ENCODE peak calls at places on chromosomes 5 and 9, in ten cellular contexts. L is activated CD8-positive, alpha-beta T cell treated with anti-CD3 and anti-CD28 coated beads for 36 hours; G is heart left ventricle; W is RWPE1; Z is adrenal gland; S is body of pancreas; Q is A549; C is psoas muscle; I is tibial artery; E is HFFc6. H is an unnamed sample.

GRCh38 chr9:117706421-117707150 is 2.4 kb downstream of the TLR4 start:
- DNase-seq in L (no peak), G (no peak), W (no peak), Z (no peak), S (no peak), Q (no peak), C (no peak), I (no peak), E (peak; percentile 49), H (no peak)

GRCh38 chr9:94212091-94212490 is 47.0 kb upstream of the ZNF169 start:
- DNase-seq in L (no peak), G (no peak), W (no peak), Z (no peak), S (no peak), Q (no peak), C (no peak), I (no peak), E (peak; percentile 39), H (no peak)

GRCh38 chr9:114592356-114592755 is 4.8 kb downstream of the ATP6V1G1 start:
- DNase-seq in L (peak; percentile 76), G (no peak), W (peak; percentile 59), Z (peak; percentile 45), S (no peak), Q (no peak), C (no peak), I (no peak), E (peak; percentile 35), H (peak; percentile 33)

GRCh38 chr5:171450423-171451246 is 31.2 kb downstream of the FGF18 start:
- DNase-seq in L (peak; percentile 52), G (peak; percentile 80), W (peak; percentile 86), Z (peak; percentile 69), S (peak; percentile 29), Q (no peak), C (peak; percentile 80), I (peak; percentile 80), E (peak; percentile 65), H (peak; percentile 56)

GRCh38 chr9:120152295-120152694 is 427.7 kb downstream of the CDK5RAP2 start:
- DNase-seq in L (no peak), G (no peak), W (no peak), Z (no peak), S (no peak), Q (no peak), C (peak; percentile 17), I (no peak), E (no peak), H (no peak)

GRCh38 chr9:120578614-120579013 is 1.4 kb downstream of the CDK5RAP2 start:
- DNase-seq in L (no peak), G (no peak), W (no peak), Z (no peak), S (no peak), Q (no peak), C (no peak), I (no peak), E (no peak), H (no peak)

GRCh38 chr5:54883374-54884194 is 101.8 kb downstream of the ESM1 start:
- DNase-seq in L (no peak), G (peak; percentile 69), W (peak; percentile 56), Z (peak; percentile 16), S (peak; percentile 42), Q (no peak), C (peak; percentile 47), I (peak; percentile 75), E (peak; percentile 18), H (peak; percentile 34)

GRCh38 chr5:112372543-112372942 is 46.5 kb downstream of the EPB41L4A start:
- DNase-seq in L (no peak), G (no peak), W (no peak), Z (no peak), S (no peak), Q (no peak), C (no peak), I (no peak), E (peak; percentile 4), H (no peak)

GRCh38 chr9:91897201-91897600 is 52.8 kb downstream of the ROR2 start:
- DNase-seq in L (no peak), G (no peak), W (no peak), Z (no peak), S (no peak), Q (no peak), C (no peak), I (no peak), E (no peak), H (no peak)

GRCh38 chr5:174736351-174736721 is 12.0 kb downstream of the MSX2 start:
- DNase-seq in L (no peak), G (no peak), W (no peak), Z (no peak), S (no peak), Q (no peak), C (no peak), I (no peak), E (no peak), H (no peak)

GRCh38 chr9:115766495-115766894 is 387.1 kb upstream of the PAPPA start:
- DNase-seq in L (no peak), G (no peak), W (no peak), Z (no peak), S (no peak), Q (no peak), C (no peak), I (no peak), E (no peak), H (no peak)

GRCh38 chr9:4680178-4680535 is 788 bp downstream of the CDC37L1 start:
- DNase-seq in L (no peak), G (no peak), W (no peak), Z (peak; percentile 19), S (no peak), Q (no peak), C (no peak), I (no peak), E (no peak), H (no peak)

GRCh38 chr5:94243612-94244011 is 374.8 kb downstream of the KIAA0825 start:
- DNase-seq in L (no peak), G (no peak), W (no peak), Z (no peak), S (no peak), Q (no peak), C (no peak), I (no peak), E (peak; percentile 72), H (no peak)

GRCh38 chr5:177468329-177469058 is 4.9 kb downstream of the DBN1 start:
- DNase-seq in L (no peak), G (peak; percentile 61), W (peak; percentile 75), Z (no peak), S (no peak), Q (no peak), C (peak; percentile 69), I (no peak), E (peak; percentile 75), H (no peak)

DNA sequence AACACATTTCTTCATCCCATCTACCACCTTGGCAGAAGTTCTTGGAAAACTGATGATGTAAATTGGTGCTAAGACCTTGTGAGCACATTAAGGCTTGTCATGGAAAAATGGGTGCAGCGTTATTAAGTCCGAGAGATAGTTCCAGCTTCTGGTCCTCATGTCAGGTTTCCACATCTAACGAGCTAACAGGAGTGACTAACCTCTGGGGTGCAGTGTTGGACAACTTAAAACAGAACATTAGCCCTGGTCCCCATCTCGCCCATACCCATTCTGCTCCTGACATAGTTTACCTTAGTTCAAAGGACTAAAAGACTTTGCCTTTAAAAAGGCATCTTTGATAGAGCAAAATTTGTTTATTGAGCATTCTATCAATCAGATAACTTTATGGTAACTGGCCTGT is 128.0 kb downstream of the SLC1A3 start:
- DNase-seq in L (no peak), G (no peak), W (peak; percentile 39), Z (no peak), S (no peak), Q (no peak), C (no peak), I (no peak), E (no peak), H (no peak)
- TF ChIP-seq CTCF in L (no peak), G (peak; percentile 22), W (peak; percentile 21), Z (no peak), S (no peak), Q (peak; percentile 40), C (peak; percentile 7), I (no peak), E (peak; percentile 31), H (no peak)

GRCh38 chr9:23493219-23493618 is 332.8 kb downstream of the ELAVL2 start:
- DNase-seq in L (no peak), G (no peak), W (no peak), Z (no peak), S (no peak), Q (no peak), C (no peak), I (no peak), E (no peak), H (peak; percentile 8)

GRCh38 chr9:23496827-23497226 is 329.2 kb downstream of the ELAVL2 start:
- DNase-seq in L (no peak), G (no peak), W (no peak), Z (no peak), S (no peak), Q (no peak), C (no peak), I (no peak), E (no peak), H (no peak)

DNA sequence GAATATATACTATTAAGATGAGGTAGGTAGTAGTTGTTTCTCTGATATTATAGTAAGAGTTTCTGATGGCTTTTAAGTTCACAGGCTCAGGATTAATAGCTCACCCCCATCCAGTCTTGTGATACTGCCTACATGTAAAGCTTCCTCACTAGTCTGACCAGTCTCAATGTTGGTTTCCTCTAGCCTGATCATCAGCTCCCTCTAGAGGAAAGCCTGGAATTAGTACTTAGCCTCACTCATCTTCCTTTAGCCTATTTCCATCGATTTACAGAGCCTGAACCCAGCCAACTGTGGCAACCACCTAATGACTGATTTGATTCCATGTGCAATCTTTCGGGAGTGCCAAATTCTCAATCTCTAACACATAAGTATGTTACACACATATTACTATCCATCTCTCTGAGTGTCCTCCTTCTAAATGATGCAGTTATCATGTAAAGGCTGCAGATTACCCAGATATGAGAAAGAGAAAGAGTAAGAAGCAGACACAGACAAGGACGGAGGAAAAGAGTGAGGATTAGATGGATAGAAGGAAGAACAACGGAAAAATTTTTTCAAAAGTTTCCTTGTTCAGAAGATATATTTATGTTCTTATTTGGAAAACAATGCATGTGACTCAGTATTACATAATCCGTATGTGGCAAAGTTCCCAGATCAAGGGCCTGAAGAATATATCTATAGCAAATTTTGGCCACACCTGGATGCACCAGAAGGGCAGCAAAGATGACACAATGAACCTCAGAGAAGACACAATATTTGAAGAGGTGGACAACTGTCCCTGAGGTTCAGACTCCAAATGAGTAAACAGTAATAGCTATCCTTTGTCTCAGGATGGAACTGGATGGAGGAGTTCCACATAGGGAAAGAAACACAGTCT is 333.7 kb downstream of the ELAVL2 start:
- DNase-seq in L (no peak), G (no peak), W (peak; percentile 42), Z (peak; percentile 17), S (no peak), Q (peak; percentile 13), C (no peak), I (no peak), E (peak; percentile 1), H (peak; percentile 47)
- TF ChIP-seq CTCF in L (no peak), G (peak; percentile 62), W (peak; percentile 71), Z (peak; percentile 41), S (no peak), Q (peak; percentile 31), C (peak; percentile 50), I (peak; percentile 47), E (peak; percentile 57), H (peak; percentile 26)

GRCh38 chr5:160675988-160676387 is 176.0 kb downstream of the ATP10B start:
- DNase-seq in L (no peak), G (no peak), W (no peak), Z (no peak), S (no peak), Q (no peak), C (no peak), I (no peak), E (no peak), H (no peak)
- TF ChIP-seq CTCF in L (no peak), G (no peak), W (no peak), Z (no peak), S (no peak), Q (no peak), C (no peak), I (no peak), E (no peak), H (no peak)

GRCh38 chr5:176405656-176406435 is 10.5 kb downstream of the CLTB start:
- DNase-seq in L (no peak), G (peak; percentile 20), W (no peak), Z (no peak), S (no peak), Q (no peak), C (no peak), I (peak; percentile 52), E (no peak), H (peak; percentile 18)
- TF ChIP-seq CTCF in L (no peak), G (no peak), W (no peak), Z (no peak), S (no peak), Q (peak; percentile 16), C (no peak), I (no peak), E (peak; percentile 27), H (no peak)

H was measured in endothelial cell.